ENCODE peak calls at places on chromosomes 12 and 14, in five cellular contexts. S, K, Q, P and C are unnamed samples. For H3K27me3, the result is how much of the 10 kb centered on the place peaks cover.

GRCh38 chr12:75703131-75703530 is 191.7 kb upstream of the KRR1 start:
- DNase-seq in P (no peak), S (no peak), K (no peak), Q (no peak), C (no peak)

GRCh38 chr14:74213907-74214803 is 25.1 kb upstream of the VSX2 start:
- DNase-seq in K (no peak), Q (no peak), P (no peak), S (no peak), C (peak)

GRCh38 chr12:14935031-14935430 is 3.3 kb downstream of the ERP27 start:
- DNase-seq in Q (no peak), S (no peak), K (no peak), P (no peak), C (no peak)

GRCh38 chr12:5166976-5167375 is 123.3 kb downstream of the KCNA5 start:
- DNase-seq in K (no peak), Q (peak), S (peak), P (no peak), C (no peak)

GRCh38 chr12:14901228-14901562 is 15.5 kb upstream of the MGP start:
- DNase-seq in S (no peak), Q (no peak), P (no peak), K (no peak), C (peak)

GRCh38 chr14:99077076-99077843 is 194.7 kb downstream of the BCL11B start:
- DNase-seq in S (no peak), Q (no peak), P (no peak), K (no peak), C (no peak)

GRCh38 chr12:116370886-116371580 is 93.5 kb upstream of the MED13L start:
- DNase-seq in S (no peak), Q (no peak), P (no peak), K (no peak), C (no peak)

GRCh38 chr12:75807494-75807893 is 224.1 kb downstream of the PHLDA1 start:
- DNase-seq in K (no peak), Q (no peak), P (no peak), S (no peak), C (no peak)

GRCh38 chr12:85058339-85058738 is 22.2 kb downstream of the LRRIQ1 start:
- DNase-seq in K (no peak), P (no peak), Q (no peak), S (no peak), C (no peak)

GRCh38 chr14:51396222-51396815 is 156.3 kb downstream of the TMX1 start:
- DNase-seq in S (peak), Q (peak), K (no peak), P (no peak), C (no peak)

GRCh38 chr14:50670196-50670875 is 2.2 kb upstream of the SAV1 start:
- DNase-seq in P (no peak), S (peak), Q (peak), K (no peak), C (peak)

GRCh38 chr12:62317017-62317416 is 56.8 kb downstream of the USP15 start:
- DNase-seq in P (no peak), K (no peak), S (no peak), Q (no peak), C (no peak)

GRCh38 chr12:130372936-130373335 is 35.2 kb downstream of the PIWIL1 start:
- DNase-seq in S (no peak), Q (no peak), K (no peak), P (no peak), C (no peak)

GRCh38 chr12:40718878-40719372 is 26.7 kb downstream of the CNTN1 start:
- DNase-seq in K (no peak), S (no peak), Q (no peak), P (no peak), C (no peak)

GRCh38 chr12:131281016-131281415 is 327.3 kb downstream of the ADGRD1 start:
- DNase-seq in K (no peak), Q (no peak), P (no peak), S (no peak), C (no peak)

GRCh38 chr14:49051328-49052060 is 534.7 kb downstream of the RPS29 start:
- DNase-seq in P (no peak), Q (peak), S (peak), K (no peak), C (no peak)

GRCh38 chr12:78088391-78088832 is 257.7 kb downstream of the NAV3 start:
- DNase-seq in P (no peak), S (peak), Q (peak), K (no peak), C (no peak)

GRCh38 chr14:36097356-36097755 is 79.2 kb downstream of the PTCSC3 start:
- DNase-seq in P (no peak), Q (no peak), S (no peak), K (no peak), C (no peak)

GRCh38 chr12:79897617-79898016 is 37.3 kb downstream of the PPP1R12A start:
- DNase-seq in P (peak), S (peak), K (no peak), Q (peak), C (peak)

GRCh38 chr14:36363704-36364103 is 43.3 kb upstream of the MBIP start:
- DNase-seq in Q (peak), K (no peak), P (no peak), S (no peak), C (no peak)

GRCh38 chr14:79278798-79279644 is 932.3 kb downstream of the DIO2 start:
- DNase-seq in P (peak), K (peak), S (peak), Q (peak), C (peak)

GRCh38 chr12:49831717-49832116 is 3.5 kb upstream of the NCKAP5L start:
- DNase-seq in S (no peak), K (no peak), Q (no peak), P (no peak), C (no peak)

GRCh38 chr14:92209141-92209540 is 87.4 kb downstream of the CPSF2 start:
- DNase-seq in S (no peak), Q (no peak), K (no peak), P (no peak), C (no peak)

GRCh38 chr12:3065300-3065699 is 11.9 kb upstream of the TSPAN9 start:
- DNase-seq in Q (no peak), K (no peak), S (no peak), P (no peak), C (no peak)

DNA sequence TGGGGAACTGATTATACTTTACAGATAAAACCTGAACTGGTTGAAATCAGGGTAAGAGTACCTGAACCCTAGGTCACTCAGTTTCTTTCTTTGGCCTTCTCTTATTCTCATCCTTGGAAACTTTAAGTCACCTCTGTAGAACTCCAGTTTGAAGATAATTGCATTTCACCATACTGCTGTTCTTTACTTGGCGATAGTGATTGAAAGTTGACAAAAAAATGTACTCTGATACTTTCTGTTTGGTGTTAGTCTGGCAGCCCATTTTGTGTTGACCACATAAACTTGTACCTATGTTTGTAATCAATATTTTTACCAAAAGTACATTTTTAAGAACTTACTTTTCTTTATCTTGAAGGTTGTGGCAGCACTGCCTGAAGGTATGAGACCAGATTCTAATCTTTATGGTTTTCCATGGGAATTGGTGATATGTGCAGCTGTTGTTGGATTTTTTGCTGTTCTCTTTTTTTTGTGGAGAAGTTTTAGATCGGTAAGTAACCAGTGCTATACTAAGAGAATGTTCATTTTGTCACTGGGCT is 42.9 kb downstream of the MIA2 start:
- DNase-seq in K (no peak), P (no peak), Q (no peak), S (no peak), C (no peak)
- H3K4me2 ChIP-seq in K (no peak), P (no peak), Q (no peak), S (no peak), C (no peak)

GRCh38 chr12:48001426-48002178 is 2.7 kb downstream of the COL2A1 start:
- DNase-seq in Q (peak), P (no peak), S (no peak), K (peak), C (peak)
- H3K27me3 ChIP-seq in Q (half or more), P (half or more), S (half or more), K (under half), C (half or more)

GRCh38 chr12:52679875-52680274 is 332 bp downstream of the KRT1 start:
- DNase-seq in K (no peak), Q (no peak), P (no peak), S (no peak), C (no peak)
- H3K4me2 ChIP-seq in K (no peak), Q (no peak), P (no peak), S (no peak), C (no peak)

DNA sequence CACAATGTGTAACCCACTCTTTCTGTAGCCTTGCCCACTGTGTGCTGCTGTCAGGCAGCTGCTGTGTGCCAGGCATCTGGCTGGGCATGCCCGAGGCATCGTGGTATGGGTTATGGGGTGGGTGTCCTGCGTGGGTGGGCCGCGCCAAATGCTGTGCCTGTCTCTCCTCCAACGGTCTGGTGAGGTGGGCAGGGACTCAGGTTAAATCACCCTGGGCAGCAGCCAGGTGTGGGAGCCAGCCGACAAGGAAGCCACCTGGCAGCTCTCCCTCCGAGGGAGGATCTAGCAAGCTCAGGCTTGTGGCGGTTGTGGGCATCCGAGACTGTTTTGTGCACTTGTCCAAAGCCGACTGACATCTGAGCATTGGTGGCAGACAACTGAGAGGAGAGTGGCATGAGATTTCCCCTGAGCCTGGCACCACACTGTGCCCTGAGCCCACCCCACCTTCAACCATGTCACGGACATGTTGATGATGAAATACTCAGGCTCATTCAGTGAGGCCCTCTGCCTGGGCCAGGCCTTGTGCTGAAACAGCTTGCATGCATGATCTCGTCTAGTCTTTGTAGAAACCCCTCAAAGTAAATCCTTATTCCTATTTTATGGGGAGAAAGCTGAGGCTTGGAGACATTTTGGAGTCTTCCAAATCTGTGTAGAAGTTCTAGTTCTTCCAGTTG is 181.8 kb upstream of the MYL2 start:
- DNase-seq in K (no peak), P (no peak), S (no peak), Q (no peak), C (no peak)
- H3K27me3 ChIP-seq in K (under half), P (under half), S (under half), Q (under half), C (under half)

DNA sequence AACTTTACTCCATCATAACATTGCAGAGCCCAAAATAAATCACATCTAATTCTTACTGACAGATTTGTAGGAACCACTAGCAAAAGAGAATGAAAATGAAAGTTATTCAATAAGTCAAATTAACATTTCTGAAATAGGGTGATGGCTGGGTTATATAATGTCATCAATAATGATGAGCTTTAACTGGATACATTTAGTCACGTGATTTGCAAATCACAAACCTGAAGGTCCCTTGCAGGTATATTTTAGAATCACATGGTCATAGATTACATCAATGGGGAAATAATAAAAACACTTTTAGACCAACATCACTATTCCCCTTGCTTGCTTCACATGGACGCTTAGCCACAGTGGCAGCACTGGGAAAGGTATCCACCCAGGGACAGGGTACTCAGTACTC is 86.7 kb downstream of the PRIMA1 start:
- DNase-seq in S (no peak), K (no peak), Q (no peak), P (no peak), C (no peak)
- H3K4me2 ChIP-seq in S (no peak), K (no peak), Q (no peak), P (no peak), C (no peak)

DNA sequence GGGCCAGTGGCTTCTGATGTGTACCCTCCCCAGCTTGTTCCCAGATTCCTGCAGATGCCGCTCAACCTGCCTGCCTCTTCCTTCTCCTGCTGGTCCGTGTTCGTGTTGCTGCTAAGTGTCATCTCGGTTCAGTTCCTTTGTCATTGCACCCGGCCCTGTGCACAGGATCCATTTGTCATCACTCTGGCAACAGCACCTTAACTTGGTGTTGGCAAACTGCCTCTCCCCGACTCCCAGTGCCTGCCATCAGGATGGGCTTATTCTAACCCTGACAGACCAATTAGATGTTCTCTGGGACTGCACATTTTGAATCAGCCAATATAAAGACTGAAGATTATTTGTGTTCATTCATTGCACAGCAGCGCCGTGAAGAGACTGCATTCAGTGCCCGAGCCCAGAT is 73.3 kb downstream of the CCDC92 start:
- DNase-seq in K (no peak), P (no peak), S (no peak), Q (no peak), C (no peak)
- H3K27me3 ChIP-seq in K (under half), P (half or more), S (under half), Q (under half), C (under half)